ENCODE peak calls at places on chromosomes 4 and X, in eight cellular contexts. One of them, this sample, is unnamed. For H3K4me1, the result is how much of the 10 kb centered on the place peaks cover.

GRCh38 chr4:123956204-123956603 is 559.6 kb downstream of the SPRY1 start:
- DNase-seq in heart right ventricle: peak
- DNase-seq in tibial artery: no peak
- DNase-seq in breast epithelium: no peak
- DNase-seq in left lung: no peak
- DNase-seq in transverse colon: no peak
- DNase-seq in ovary: no peak
- DNase-seq in Peyer's patch: no peak
- DNase-seq in this sample: no peak

GRCh38 chr4:6873792-6874461 is 35.7 kb upstream of the TBC1D14 start:
- DNase-seq in breast epithelium: peak
- DNase-seq in transverse colon: peak
- DNase-seq in ovary: peak
- DNase-seq in Peyer's patch: peak
- DNase-seq in left lung: peak
- DNase-seq in tibial artery: peak
- DNase-seq in heart right ventricle: peak
- DNase-seq in this sample: peak

GRCh38 chr4:53015681-53016080 is 153.6 kb downstream of the RASL11B start:
- DNase-seq in tibial artery: no peak
- DNase-seq in left lung: no peak
- DNase-seq in heart right ventricle: no peak
- DNase-seq in ovary: peak
- DNase-seq in transverse colon: peak
- DNase-seq in Peyer's patch: no peak
- DNase-seq in breast epithelium: no peak
- DNase-seq in this sample: no peak

GRCh38 chr4:3340703-3341088 is 47.9 kb downstream of the RGS12 start:
- DNase-seq in breast epithelium: peak
- DNase-seq in heart right ventricle: no peak
- DNase-seq in left lung: peak
- DNase-seq in transverse colon: no peak
- DNase-seq in ovary: no peak
- DNase-seq in tibial artery: no peak
- DNase-seq in Peyer's patch: no peak
- DNase-seq in this sample: no peak

GRCh38 chr4:39823193-39823592 is 125.3 kb downstream of the UBE2K start:
- DNase-seq in heart right ventricle: no peak
- DNase-seq in breast epithelium: no peak
- DNase-seq in left lung: no peak
- DNase-seq in Peyer's patch: no peak
- DNase-seq in transverse colon: no peak
- DNase-seq in ovary: no peak
- DNase-seq in tibial artery: no peak
- DNase-seq in this sample: no peak

GRCh38 chr4:85842540-85842939 is 367.6 kb downstream of the ARHGAP24 start:
- DNase-seq in tibial artery: peak
- DNase-seq in ovary: no peak
- DNase-seq in Peyer's patch: no peak
- DNase-seq in heart right ventricle: no peak
- DNase-seq in breast epithelium: no peak
- DNase-seq in left lung: peak
- DNase-seq in transverse colon: peak
- DNase-seq in this sample: no peak

GRCh38 chr4:94588900-94589693 is 137.4 kb downstream of the PDLIM5 start:
- DNase-seq in tibial artery: no peak
- DNase-seq in breast epithelium: no peak
- DNase-seq in transverse colon: no peak
- DNase-seq in Peyer's patch: no peak
- DNase-seq in heart right ventricle: no peak
- DNase-seq in ovary: no peak
- DNase-seq in left lung: no peak
- DNase-seq in this sample: no peak

GRCh38 chr4:19689511-19689910 is 562.2 kb upstream of the SLIT2 start:
- DNase-seq in breast epithelium: no peak
- DNase-seq in transverse colon: no peak
- DNase-seq in tibial artery: no peak
- DNase-seq in Peyer's patch: no peak
- DNase-seq in left lung: no peak
- DNase-seq in heart right ventricle: no peak
- DNase-seq in ovary: no peak
- DNase-seq in this sample: no peak

GRCh38 chr4:8345946-8346814 is 76.6 kb downstream of the HTRA3 start:
- DNase-seq in left lung: no peak
- DNase-seq in Peyer's patch: no peak
- DNase-seq in heart right ventricle: no peak
- DNase-seq in ovary: no peak
- DNase-seq in tibial artery: peak
- DNase-seq in breast epithelium: no peak
- DNase-seq in transverse colon: no peak
- DNase-seq in this sample: no peak

GRCh38 chr4:100289530-100289888 is 99.2 kb upstream of the DDIT4L start:
- DNase-seq in transverse colon: no peak
- DNase-seq in tibial artery: no peak
- DNase-seq in heart right ventricle: no peak
- DNase-seq in ovary: no peak
- DNase-seq in Peyer's patch: no peak
- DNase-seq in breast epithelium: no peak
- DNase-seq in left lung: no peak
- DNase-seq in this sample: no peak

GRCh38 chrX:47623540-47624027 is 3.9 kb upstream of the SYN1 start:
- DNase-seq in heart right ventricle: peak
- DNase-seq in tibial artery: no peak
- DNase-seq in Peyer's patch: no peak
- DNase-seq in transverse colon: peak
- DNase-seq in left lung: peak
- DNase-seq in ovary: peak
- DNase-seq in breast epithelium: peak
- DNase-seq in this sample: no peak

GRCh38 chrX:32408389-32408788 is 803.0 kb downstream of the DMD start:
- DNase-seq in tibial artery: no peak
- DNase-seq in Peyer's patch: no peak
- DNase-seq in heart right ventricle: no peak
- DNase-seq in left lung: no peak
- DNase-seq in ovary: no peak
- DNase-seq in transverse colon: no peak
- DNase-seq in breast epithelium: no peak
- DNase-seq in this sample: no peak

GRCh38 chr4:156794863-156795262 is 176.7 kb downstream of the PDGFC start:
- DNase-seq in left lung: no peak
- DNase-seq in heart right ventricle: no peak
- DNase-seq in transverse colon: no peak
- DNase-seq in breast epithelium: no peak
- DNase-seq in ovary: no peak
- DNase-seq in Peyer's patch: no peak
- DNase-seq in tibial artery: no peak
- DNase-seq in this sample: no peak

GRCh38 chr4:156800463-156800862 is 171.1 kb downstream of the PDGFC start:
- DNase-seq in breast epithelium: no peak
- DNase-seq in Peyer's patch: no peak
- DNase-seq in ovary: no peak
- DNase-seq in transverse colon: no peak
- DNase-seq in heart right ventricle: no peak
- DNase-seq in tibial artery: no peak
- DNase-seq in left lung: no peak
- DNase-seq in this sample: no peak

GRCh38 chr4:156799121-156799589 is 172.4 kb downstream of the PDGFC start:
- DNase-seq in ovary: no peak
- DNase-seq in breast epithelium: no peak
- DNase-seq in transverse colon: no peak
- DNase-seq in heart right ventricle: no peak
- DNase-seq in tibial artery: no peak
- DNase-seq in left lung: no peak
- DNase-seq in Peyer's patch: no peak
- DNase-seq in this sample: no peak

GRCh38 chr4:156795727-156796126 is 175.9 kb downstream of the PDGFC start:
- DNase-seq in tibial artery: no peak
- DNase-seq in left lung: no peak
- DNase-seq in ovary: no peak
- DNase-seq in heart right ventricle: no peak
- DNase-seq in transverse colon: no peak
- DNase-seq in Peyer's patch: no peak
- DNase-seq in breast epithelium: no peak
- DNase-seq in this sample: no peak

DNA sequence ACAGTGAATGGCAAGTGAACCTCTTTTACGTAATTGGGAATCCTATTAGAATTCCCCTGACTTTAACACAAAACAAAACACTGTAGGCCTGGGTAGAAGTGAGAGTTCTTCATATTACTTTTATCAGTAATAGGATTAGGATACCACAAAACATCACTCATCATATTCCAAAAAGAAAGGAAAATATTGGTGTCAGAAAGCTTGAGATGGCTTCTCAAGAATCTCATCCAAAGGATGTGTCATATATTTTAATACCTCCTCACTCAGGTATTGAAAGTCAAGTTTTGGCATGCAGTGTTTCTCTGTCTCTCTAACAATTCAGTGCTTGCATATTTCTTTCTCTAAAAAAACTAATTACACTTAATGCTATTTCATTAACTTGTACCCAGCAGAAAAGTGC is 173.2 kb downstream of the PDGFC start:
- DNase-seq in ovary: no peak
- DNase-seq in left lung: no peak
- DNase-seq in heart right ventricle: no peak
- DNase-seq in breast epithelium: no peak
- DNase-seq in tibial artery: no peak
- DNase-seq in transverse colon: no peak
- DNase-seq in Peyer's patch: no peak
- DNase-seq in this sample: no peak
- H3K27ac ChIP-seq in ovary: no peak
- H3K27ac ChIP-seq in left lung: no peak
- H3K27ac ChIP-seq in heart right ventricle: no peak
- H3K27ac ChIP-seq in breast epithelium: peak
- H3K27ac ChIP-seq in tibial artery: no peak
- H3K27ac ChIP-seq in transverse colon: no peak
- H3K27ac ChIP-seq in Peyer's patch: no peak
- H3K27ac ChIP-seq in this sample: no peak

GRCh38 chrX:133959972-133960371 is 25.4 kb downstream of the GPC3 start:
- DNase-seq in ovary: no peak
- DNase-seq in breast epithelium: no peak
- DNase-seq in transverse colon: no peak
- DNase-seq in left lung: no peak
- DNase-seq in Peyer's patch: no peak
- DNase-seq in tibial artery: no peak
- DNase-seq in heart right ventricle: no peak
- DNase-seq in this sample: no peak

GRCh38 chrX:133956570-133957340 is 28.6 kb downstream of the GPC3 start:
- DNase-seq in left lung: no peak
- DNase-seq in heart right ventricle: no peak
- DNase-seq in tibial artery: no peak
- DNase-seq in breast epithelium: no peak
- DNase-seq in ovary: no peak
- DNase-seq in Peyer's patch: no peak
- DNase-seq in transverse colon: no peak
- DNase-seq in this sample: no peak

GRCh38 chrX:133961046-133961445 is 24.3 kb downstream of the GPC3 start:
- DNase-seq in tibial artery: no peak
- DNase-seq in heart right ventricle: no peak
- DNase-seq in ovary: no peak
- DNase-seq in breast epithelium: no peak
- DNase-seq in left lung: no peak
- DNase-seq in transverse colon: no peak
- DNase-seq in Peyer's patch: no peak
- DNase-seq in this sample: no peak

GRCh38 chrX:133953785-133954355 is 31.5 kb downstream of the GPC3 start:
- DNase-seq in ovary: no peak
- DNase-seq in breast epithelium: no peak
- DNase-seq in transverse colon: no peak
- DNase-seq in left lung: no peak
- DNase-seq in Peyer's patch: no peak
- DNase-seq in heart right ventricle: no peak
- DNase-seq in tibial artery: no peak
- DNase-seq in this sample: no peak

DNA sequence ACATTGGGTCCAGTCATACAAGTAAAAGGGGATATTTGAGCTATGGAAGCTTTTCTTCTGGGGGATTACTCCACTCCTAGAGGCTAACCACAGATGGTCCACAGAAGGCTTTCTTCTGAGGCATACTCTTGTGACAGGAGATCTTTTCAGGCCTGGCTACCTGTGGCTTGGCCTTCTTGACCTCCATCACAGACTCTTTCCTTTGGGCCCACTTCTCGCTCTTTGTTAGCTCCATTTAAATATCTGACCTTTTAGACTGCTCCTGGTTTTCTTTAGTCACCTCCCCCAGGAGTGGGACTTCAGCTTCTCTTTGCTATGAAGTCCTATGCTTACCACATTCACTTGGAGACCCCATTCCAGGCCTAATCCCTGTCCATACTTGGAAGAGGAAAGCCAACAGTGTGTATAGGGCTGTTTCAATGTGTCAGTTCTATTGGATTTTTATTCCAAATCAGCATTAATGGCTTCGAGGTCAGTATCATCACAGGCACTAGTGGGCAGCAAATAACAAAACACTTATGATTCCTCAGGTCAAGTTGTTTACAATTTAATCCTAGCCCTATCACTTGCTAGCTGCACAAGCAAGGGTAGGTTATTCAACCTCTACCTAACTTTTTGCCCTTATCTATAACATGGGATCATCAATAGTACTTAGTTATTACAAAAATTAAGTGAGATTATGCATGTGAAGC is 26.3 kb downstream of the GPC3 start:
- DNase-seq in transverse colon: no peak
- DNase-seq in heart right ventricle: no peak
- DNase-seq in breast epithelium: no peak
- DNase-seq in left lung: no peak
- DNase-seq in tibial artery: no peak
- DNase-seq in Peyer's patch: no peak
- DNase-seq in ovary: no peak
- DNase-seq in this sample: no peak
- TF ChIP-seq CTCF in transverse colon: no peak
- TF ChIP-seq CTCF in heart right ventricle: no peak
- TF ChIP-seq CTCF in breast epithelium: no peak
- TF ChIP-seq CTCF in left lung: no peak
- TF ChIP-seq CTCF in tibial artery: no peak
- TF ChIP-seq CTCF in Peyer's patch: no peak
- TF ChIP-seq CTCF in ovary: peak
- TF ChIP-seq CTCF in this sample: no peak

GRCh38 chr4:15005474-15006115 is 3.3 kb downstream of the CPEB2 start:
- DNase-seq in ovary: no peak
- DNase-seq in left lung: no peak
- DNase-seq in heart right ventricle: no peak
- DNase-seq in tibial artery: no peak
- DNase-seq in Peyer's patch: no peak
- DNase-seq in transverse colon: no peak
- DNase-seq in breast epithelium: no peak
- DNase-seq in this sample: no peak
- H3K4me1 ChIP-seq in ovary: under half
- H3K4me1 ChIP-seq in left lung: under half
- H3K4me1 ChIP-seq in heart right ventricle: under half
- H3K4me1 ChIP-seq in tibial artery: under half
- H3K4me1 ChIP-seq in Peyer's patch: under half
- H3K4me1 ChIP-seq in transverse colon: under half
- H3K4me1 ChIP-seq in breast epithelium: under half
- H3K4me1 ChIP-seq in this sample: under half

DNA sequence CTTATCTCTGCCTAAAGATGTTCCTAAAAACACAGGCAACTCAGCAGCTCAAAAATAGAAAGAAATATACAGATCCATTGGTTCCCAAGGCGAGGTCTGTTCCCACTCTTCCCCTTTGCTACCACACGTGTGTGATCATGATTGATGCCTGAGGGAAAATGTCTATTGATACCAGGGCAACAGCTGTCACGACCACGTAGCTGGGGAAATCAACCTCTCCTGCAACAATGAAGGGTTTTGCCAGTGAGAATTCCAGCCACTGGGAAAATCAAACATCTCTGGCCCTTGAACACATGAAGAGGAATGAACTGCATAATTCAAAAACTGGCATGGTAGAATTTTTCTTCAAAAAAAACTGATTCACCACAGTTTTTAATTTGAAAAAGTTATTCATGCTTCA is 131.0 kb upstream of the MAP3K15 start:
- DNase-seq in ovary: no peak
- DNase-seq in heart right ventricle: no peak
- DNase-seq in tibial artery: no peak
- DNase-seq in Peyer's patch: no peak
- DNase-seq in transverse colon: no peak
- DNase-seq in breast epithelium: no peak
- DNase-seq in left lung: no peak
- DNase-seq in this sample: no peak
- H3K27ac ChIP-seq in ovary: no peak
- H3K27ac ChIP-seq in heart right ventricle: no peak
- H3K27ac ChIP-seq in tibial artery: no peak
- H3K27ac ChIP-seq in Peyer's patch: no peak
- H3K27ac ChIP-seq in transverse colon: no peak
- H3K27ac ChIP-seq in breast epithelium: no peak
- H3K27ac ChIP-seq in left lung: no peak
- H3K27ac ChIP-seq in this sample: no peak

This sample was measured in CD8-positive, alpha-beta T cell.